ENCODE peak calls at places on chromosomes 1 and 21, in eight cellular contexts. L is neural crest cell, A is Calu3, Z is RWPE2, Y is right lobe of liver, G is suprapubic skin, E is GM20000, Q is astrocyte of the spinal cord. S is an unnamed sample.

GRCh38 chr1:216462061-216462775 is 39.0 kb upstream of the USH2A start:
- DNase-seq in E (no peak), Q (peak; percentile 56), A (no peak), Z (no peak), L (no peak), G (no peak), Y (no peak), S (no peak)

GRCh38 chr1:90834354-90835171 is 117.5 kb upstream of the BARHL2 start:
- DNase-seq in Q (peak; percentile 6), Y (no peak), E (no peak), L (no peak), G (no peak), A (no peak), Z (no peak), S (no peak)

GRCh38 chr1:67053785-67054759 is at the start of gene SLC35D1:
- DNase-seq in Y (peak; percentile 89), L (peak; percentile 84), Z (peak; percentile 56), G (peak; percentile 87), A (peak; percentile 68), E (peak; percentile 93), Q (peak; percentile 71), S (peak; percentile 84)

GRCh38 chr1:25996966-25997758 is 701 bp downstream of the PAFAH2 start:
- DNase-seq in A (no peak), Z (no peak), Y (no peak), Q (peak; percentile 13), E (peak; percentile 43), L (no peak), G (no peak), S (peak; percentile 70)

GRCh38 chr1:89987170-89987819 is 7.6 kb upstream of the ZNF326 start:
- DNase-seq in Y (no peak), L (peak; percentile 37), G (no peak), A (peak; percentile 48), Z (no peak), E (peak; percentile 87), Q (peak; percentile 80), S (peak; percentile 50)

GRCh38 chr21:34348890-34349519 is 14.8 kb upstream of the KCNE2 start:
- DNase-seq in G (no peak), E (no peak), Z (no peak), Y (no peak), A (no peak), L (no peak), Q (no peak), S (no peak)

GRCh38 chr1:16991571-16991970 is 11.2 kb upstream of the MFAP2 start:
- DNase-seq in E (no peak), Z (peak; percentile 64), G (no peak), L (no peak), Y (no peak), A (no peak), Q (no peak), S (no peak)

GRCh38 chr1:225699336-225699735 is 46.4 kb upstream of the ENAH start:
- DNase-seq in E (no peak), Z (no peak), A (no peak), G (no peak), Y (no peak), L (no peak), Q (peak; percentile 17), S (no peak)

GRCh38 chr1:93021539-93022134 is 57.4 kb upstream of the MTF2 start:
- DNase-seq in E (peak; percentile 61), G (no peak), Z (no peak), Y (no peak), Q (peak; percentile 44), A (no peak), L (no peak), S (no peak)

GRCh38 chr1:85846706-85847105 is 138.5 kb upstream of the ZNHIT6 start:
- DNase-seq in Z (no peak), G (no peak), E (no peak), A (no peak), L (no peak), Q (no peak), Y (no peak), S (no peak)

GRCh38 chr1:41495171-41495948 is 10.9 kb upstream of the EDN2 start:
- DNase-seq in Y (no peak), Q (peak; percentile 53), A (peak; percentile 48), E (no peak), Z (no peak), G (no peak), L (no peak), S (peak; percentile 46)

GRCh38 chr1:201792534-201793305 is 36.2 kb upstream of the IPO9 start:
- DNase-seq in L (peak; percentile 76), Y (peak; percentile 50), G (peak; percentile 88), E (peak; percentile 79), A (peak; percentile 85), Q (peak; percentile 87), Z (no peak), S (peak; percentile 79)

GRCh38 chr1:223136086-223136485 is 7.0 kb downstream of the TLR5 start:
- DNase-seq in G (no peak), E (no peak), A (no peak), L (no peak), Z (no peak), Y (no peak), Q (no peak), S (no peak)

GRCh38 chr1:241916196-241916595 is 41.4 kb upstream of the BECN2 start:
- DNase-seq in E (no peak), Q (no peak), Z (no peak), L (no peak), Y (no peak), A (no peak), G (no peak), S (no peak)

GRCh38 chr1:180842890-180843289 is 69.8 kb upstream of the KIAA1614 start:
- DNase-seq in Q (peak; percentile 40), Z (no peak), L (no peak), Y (no peak), A (no peak), G (no peak), E (no peak), S (no peak)

GRCh38 chr21:39840373-39841097 is 26.7 kb upstream of the PCP4 start:
- DNase-seq in Q (no peak), G (no peak), Z (no peak), E (no peak), L (no peak), Y (no peak), A (no peak), S (no peak)

GRCh38 chr21:32422064-32422463 is 9.6 kb downstream of the EVA1C start:
- DNase-seq in E (no peak), A (no peak), G (no peak), Q (no peak), Y (no peak), Z (no peak), L (no peak), S (no peak)

GRCh38 chr21:43648171-43648570 is 11.1 kb downstream of the HSF2BP start:
- DNase-seq in A (no peak), L (no peak), G (no peak), Y (no peak), Q (no peak), Z (no peak), E (no peak), S (no peak)

GRCh38 chr1:245263701-245264100 is 108.9 kb downstream of the KIF26B start:
- DNase-seq in E (no peak), G (no peak), Z (no peak), Y (no peak), Q (no peak), A (no peak), L (no peak), S (no peak)

GRCh38 chr1:53115403-53116306 is 26.8 kb downstream of the SLC1A7 start:
- DNase-seq in G (no peak), L (no peak), E (no peak), Y (no peak), Q (no peak), Z (no peak), A (peak; percentile 28), S (peak; percentile 83)

GRCh38 chr1:235270625-235271024 is 57.4 kb downstream of the ARID4B start:
- DNase-seq in L (no peak), E (no peak), G (no peak), Q (peak; percentile 45), Z (no peak), A (no peak), Y (no peak), S (no peak)
- TF ChIP-seq CTCF in L (peak; percentile 30), E (no peak), G (no peak), Q (no peak), Z (no peak), A (no peak), Y (no peak), S (no peak)

GRCh38 chr1:177490240-177490639 is 319.5 kb downstream of the BRINP2 start:
- DNase-seq in Z (no peak), A (no peak), Q (no peak), G (no peak), E (no peak), L (no peak), Y (no peak), S (no peak)

GRCh38 chr1:177490786-177491185 is 320.0 kb downstream of the BRINP2 start:
- DNase-seq in A (no peak), Z (no peak), L (no peak), Q (no peak), Y (no peak), E (no peak), G (no peak), S (no peak)

DNA sequence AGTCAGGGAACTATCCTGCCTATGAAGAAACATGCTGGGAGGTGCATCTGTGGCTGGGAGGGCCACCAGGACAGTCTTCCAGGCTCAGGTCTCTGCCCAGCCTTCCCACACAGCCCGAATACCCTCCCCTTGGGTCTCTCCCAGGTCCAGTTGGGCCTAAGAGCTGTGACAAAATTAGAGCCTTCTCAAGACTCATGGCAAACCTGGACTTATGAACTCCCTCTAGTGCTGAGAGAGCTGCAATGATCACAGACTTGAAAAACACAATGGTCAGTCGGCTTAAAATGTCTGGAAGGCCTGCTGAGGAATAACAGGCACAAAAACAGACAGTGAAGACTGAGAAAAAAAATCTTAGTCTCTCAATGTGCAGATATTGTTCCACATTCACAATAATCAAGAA is 325.1 kb downstream of the BRINP2 start:
- DNase-seq in L (no peak), E (no peak), Y (no peak), G (no peak), A (no peak), Z (no peak), Q (no peak), S (no peak)
- TF ChIP-seq CTCF in L (no peak), E (no peak), Y (no peak), G (no peak), A (no peak), Z (no peak), Q (no peak), S (peak; percentile 40)

GRCh38 chr1:44531785-44532566 is 126.9 kb downstream of the RNF220 start:
- DNase-seq in Z (no peak), E (peak; percentile 44), Q (peak; percentile 41), L (no peak), Y (no peak), G (no peak), A (peak; percentile 38), S (peak; percentile 39)
- TF ChIP-seq CTCF in Z (no peak), E (no peak), Q (no peak), L (no peak), Y (no peak), G (no peak), A (no peak), S (no peak)

DNA sequence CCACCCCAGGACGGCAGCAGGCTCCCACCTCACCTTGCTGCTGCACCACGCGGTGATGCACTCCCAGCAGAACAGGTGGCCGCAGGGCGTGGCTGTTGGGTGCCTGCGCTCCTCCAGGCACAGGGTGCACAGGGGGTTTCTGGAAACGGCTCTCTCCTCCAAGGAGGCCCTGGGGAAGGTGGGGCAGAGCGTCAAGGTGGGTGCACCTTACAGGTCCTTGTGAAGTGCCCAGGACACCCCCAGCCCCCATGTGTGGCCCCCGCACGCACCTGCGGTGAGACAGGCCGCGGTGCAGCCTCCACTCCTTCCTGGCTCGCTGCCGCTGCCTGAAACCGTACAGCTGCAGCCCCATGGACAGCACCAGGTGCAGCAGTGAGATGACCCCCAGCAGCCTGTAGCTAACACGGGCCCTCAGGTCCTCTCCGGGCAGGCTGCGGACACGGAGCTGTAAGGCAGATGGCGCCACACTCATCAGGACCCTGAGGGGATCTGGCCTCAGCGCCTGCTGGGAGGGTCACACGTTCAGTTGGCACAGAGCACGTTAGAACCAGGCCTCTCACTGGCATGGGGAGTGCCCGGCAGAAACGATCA is 5.8 kb downstream of the PEX10 start:
- DNase-seq in A (no peak), Q (no peak), Z (no peak), G (no peak), Y (no peak), L (no peak), E (no peak), S (no peak)
- TF ChIP-seq CTCF in A (no peak), Q (peak; percentile 16), Z (peak; percentile 13), G (no peak), Y (no peak), L (no peak), E (no peak), S (no peak)

S was measured in Caco-2.